ENCODE peak calls at places on chromosome 15, in seven cellular contexts. One of them, this sample, is unnamed.

GRCh38 chr15:37217567-37217966 is 117.2 kb upstream of the MEIS2 start:
- DNase-seq in Ammon's horn: no peak
- DNase-seq in epithelial cell of esophagus: peak; percentile 4
- DNase-seq in heart left ventricle: no peak
- DNase-seq in HEK293T: no peak
- DNase-seq in kidney: no peak
- DNase-seq in activated CD4-positive, alpha-beta memory T cell treated with anti-CD3 and anti-CD28 coated beads, Interleukin-2, amount 10 ng/mL, durations not matched to agents 7 days and 5 days: no peak
- DNase-seq in this sample: no peak

GRCh38 chr15:77985031-77985930 is 92.2 kb downstream of the TBC1D2B start:
- DNase-seq in Ammon's horn: no peak
- DNase-seq in activated CD4-positive, alpha-beta memory T cell treated with anti-CD3 and anti-CD28 coated beads, Interleukin-2, amount 10 ng/mL, durations not matched to agents 7 days and 5 days: no peak
- DNase-seq in kidney: peak; percentile 59
- DNase-seq in HEK293T: no peak
- DNase-seq in epithelial cell of esophagus: no peak
- DNase-seq in heart left ventricle: no peak
- DNase-seq in this sample: no peak

GRCh38 chr15:58839485-58839884 is 68.4 kb downstream of the MINDY2 start:
- DNase-seq in heart left ventricle: no peak
- DNase-seq in HEK293T: peak; percentile 5
- DNase-seq in Ammon's horn: no peak
- DNase-seq in activated CD4-positive, alpha-beta memory T cell treated with anti-CD3 and anti-CD28 coated beads, Interleukin-2, amount 10 ng/mL, durations not matched to agents 7 days and 5 days: no peak
- DNase-seq in epithelial cell of esophagus: peak; percentile 24
- DNase-seq in kidney: no peak
- DNase-seq in this sample: no peak

GRCh38 chr15:98684441-98684840 is 36.1 kb downstream of the IGF1R start:
- DNase-seq in heart left ventricle: no peak
- DNase-seq in kidney: no peak
- DNase-seq in activated CD4-positive, alpha-beta memory T cell treated with anti-CD3 and anti-CD28 coated beads, Interleukin-2, amount 10 ng/mL, durations not matched to agents 7 days and 5 days: no peak
- DNase-seq in HEK293T: no peak
- DNase-seq in epithelial cell of esophagus: peak; percentile 40
- DNase-seq in Ammon's horn: no peak
- DNase-seq in this sample: no peak

GRCh38 chr15:77981281-77982126 is 96.0 kb downstream of the TBC1D2B start:
- DNase-seq in epithelial cell of esophagus: no peak
- DNase-seq in HEK293T: no peak
- DNase-seq in heart left ventricle: no peak
- DNase-seq in kidney: peak; percentile 68
- DNase-seq in activated CD4-positive, alpha-beta memory T cell treated with anti-CD3 and anti-CD28 coated beads, Interleukin-2, amount 10 ng/mL, durations not matched to agents 7 days and 5 days: no peak
- DNase-seq in Ammon's horn: no peak
- DNase-seq in this sample: no peak

GRCh38 chr15:67175643-67176071 is 78.8 kb downstream of the AAGAB start:
- DNase-seq in Ammon's horn: peak; percentile 34
- DNase-seq in epithelial cell of esophagus: peak; percentile 73
- DNase-seq in HEK293T: no peak
- DNase-seq in kidney: no peak
- DNase-seq in heart left ventricle: no peak
- DNase-seq in activated CD4-positive, alpha-beta memory T cell treated with anti-CD3 and anti-CD28 coated beads, Interleukin-2, amount 10 ng/mL, durations not matched to agents 7 days and 5 days: no peak
- DNase-seq in this sample: no peak

GRCh38 chr15:42107483-42107882 is 13.1 kb upstream of the PLA2G4D start:
- DNase-seq in HEK293T: no peak
- DNase-seq in kidney: no peak
- DNase-seq in activated CD4-positive, alpha-beta memory T cell treated with anti-CD3 and anti-CD28 coated beads, Interleukin-2, amount 10 ng/mL, durations not matched to agents 7 days and 5 days: no peak
- DNase-seq in epithelial cell of esophagus: peak; percentile 42
- DNase-seq in Ammon's horn: peak; percentile 52
- DNase-seq in heart left ventricle: no peak
- DNase-seq in this sample: no peak

GRCh38 chr15:66655511-66655910 is 46.5 kb upstream of the SMAD6 start:
- DNase-seq in Ammon's horn: no peak
- DNase-seq in kidney: no peak
- DNase-seq in epithelial cell of esophagus: no peak
- DNase-seq in activated CD4-positive, alpha-beta memory T cell treated with anti-CD3 and anti-CD28 coated beads, Interleukin-2, amount 10 ng/mL, durations not matched to agents 7 days and 5 days: no peak
- DNase-seq in HEK293T: no peak
- DNase-seq in heart left ventricle: no peak
- DNase-seq in this sample: no peak

GRCh38 chr15:57640935-57641682 is 49.4 kb downstream of the MYZAP start:
- DNase-seq in epithelial cell of esophagus: peak; percentile 40
- DNase-seq in Ammon's horn: peak; percentile 69
- DNase-seq in heart left ventricle: no peak
- DNase-seq in activated CD4-positive, alpha-beta memory T cell treated with anti-CD3 and anti-CD28 coated beads, Interleukin-2, amount 10 ng/mL, durations not matched to agents 7 days and 5 days: no peak
- DNase-seq in kidney: no peak
- DNase-seq in HEK293T: peak; percentile 24
- DNase-seq in this sample: peak; percentile 39

GRCh38 chr15:23912191-23912590 is 225.1 kb upstream of the NDN start:
- DNase-seq in kidney: no peak
- DNase-seq in activated CD4-positive, alpha-beta memory T cell treated with anti-CD3 and anti-CD28 coated beads, Interleukin-2, amount 10 ng/mL, durations not matched to agents 7 days and 5 days: no peak
- DNase-seq in Ammon's horn: no peak
- DNase-seq in epithelial cell of esophagus: no peak
- DNase-seq in HEK293T: peak; percentile 4
- DNase-seq in heart left ventricle: no peak
- DNase-seq in this sample: peak; percentile 40

GRCh38 chr15:74960995-74961588 is 4.5 kb upstream of the RPP25 start:
- DNase-seq in heart left ventricle: no peak
- DNase-seq in Ammon's horn: no peak
- DNase-seq in activated CD4-positive, alpha-beta memory T cell treated with anti-CD3 and anti-CD28 coated beads, Interleukin-2, amount 10 ng/mL, durations not matched to agents 7 days and 5 days: no peak
- DNase-seq in kidney: peak; percentile 6
- DNase-seq in epithelial cell of esophagus: no peak
- DNase-seq in HEK293T: no peak
- DNase-seq in this sample: no peak

GRCh38 chr15:25797511-25798206 is 65.5 kb downstream of the ATP10A start:
- DNase-seq in kidney: peak; percentile 32
- DNase-seq in epithelial cell of esophagus: no peak
- DNase-seq in Ammon's horn: no peak
- DNase-seq in heart left ventricle: no peak
- DNase-seq in activated CD4-positive, alpha-beta memory T cell treated with anti-CD3 and anti-CD28 coated beads, Interleukin-2, amount 10 ng/mL, durations not matched to agents 7 days and 5 days: no peak
- DNase-seq in HEK293T: no peak
- DNase-seq in this sample: no peak